ENCODE peak calls at places on chromosomes 2 and 18, in four cellular contexts. One of them, this sample, is unnamed.
A peak's percentile ranks its signal among the peaks of the same experiment; 100 is the strongest.

GRCh38 chr2:118667964-118668363 is 179.5 kb downstream of the EN1 start:
- DNase-seq in uterus: no peak
- DNase-seq in hepatocyte: no peak
- DNase-seq in tibial nerve: no peak
- DNase-seq in this sample: no peak

GRCh38 chr2:241007880-241008710 is 9.7 kb downstream of the SNED1 start:
- DNase-seq in hepatocyte: no peak
- DNase-seq in tibial nerve: peak; percentile 9
- DNase-seq in uterus: no peak
- DNase-seq in this sample: no peak

GRCh38 chr18:75346671-75347070 is 80.8 kb downstream of the SMIM21 start:
- DNase-seq in hepatocyte: no peak
- DNase-seq in uterus: no peak
- DNase-seq in tibial nerve: no peak
- DNase-seq in this sample: no peak

GRCh38 chr2:216392945-216393840 is 19.1 kb upstream of the SMARCAL1 start:
- DNase-seq in hepatocyte: no peak
- DNase-seq in tibial nerve: no peak
- DNase-seq in uterus: no peak
- DNase-seq in this sample: no peak

GRCh38 chr2:28300921-28301341 is 91.7 kb upstream of the FOSL2 start:
- DNase-seq in tibial nerve: no peak
- DNase-seq in hepatocyte: peak; percentile 72
- DNase-seq in uterus: no peak
- DNase-seq in this sample: no peak

GRCh38 chr2:44490726-44491125 is 129.0 kb downstream of the CAMKMT start:
- DNase-seq in tibial nerve: no peak
- DNase-seq in uterus: no peak
- DNase-seq in hepatocyte: no peak
- DNase-seq in this sample: no peak

GRCh38 chr2:57373530-57373929 is 673.1 kb upstream of the VRK2 start:
- DNase-seq in tibial nerve: no peak
- DNase-seq in hepatocyte: no peak
- DNase-seq in uterus: no peak
- DNase-seq in this sample: no peak

GRCh38 chr2:12502759-12503158 is 214.0 kb upstream of the TRIB2 start:
- DNase-seq in uterus: no peak
- DNase-seq in tibial nerve: no peak
- DNase-seq in hepatocyte: no peak
- DNase-seq in this sample: no peak

GRCh38 chr18:79485788-79486355 is 90.1 kb downstream of the NFATC1 start:
- DNase-seq in uterus: no peak
- DNase-seq in hepatocyte: peak; percentile 55
- DNase-seq in tibial nerve: no peak
- DNase-seq in this sample: no peak

GRCh38 chr2:97678217-97678762 is 8.8 kb downstream of the C2orf92 start:
- DNase-seq in uterus: no peak
- DNase-seq in tibial nerve: no peak
- DNase-seq in hepatocyte: no peak
- DNase-seq in this sample: no peak

GRCh38 chr2:170996316-170996715 is 67.3 kb downstream of the GORASP2 start:
- DNase-seq in tibial nerve: no peak
- DNase-seq in uterus: no peak
- DNase-seq in hepatocyte: no peak
- DNase-seq in this sample: no peak

GRCh38 chr2:128309341-128310093 is 9.2 kb downstream of the HS6ST1 start:
- DNase-seq in hepatocyte: peak; percentile 80
- DNase-seq in uterus: peak; percentile 54
- DNase-seq in tibial nerve: peak; percentile 56
- DNase-seq in this sample: peak; percentile 40

GRCh38 chr2:214201892-214202291 is 209.0 kb upstream of the VWC2L start:
- DNase-seq in tibial nerve: no peak
- DNase-seq in uterus: no peak
- DNase-seq in hepatocyte: no peak
- DNase-seq in this sample: no peak

GRCh38 chr2:214781226-214781625 is 28.3 kb downstream of the BARD1 start:
- DNase-seq in tibial nerve: no peak
- DNase-seq in hepatocyte: no peak
- DNase-seq in uterus: no peak
- DNase-seq in this sample: no peak

GRCh38 chr2:65952966-65953365 is 482.0 kb upstream of the MEIS1 start:
- DNase-seq in hepatocyte: no peak
- DNase-seq in uterus: no peak
- DNase-seq in tibial nerve: no peak
- DNase-seq in this sample: no peak

GRCh38 chr2:6986894-6987487 is 69.8 kb downstream of the RNF144A start:
- DNase-seq in hepatocyte: no peak
- DNase-seq in uterus: no peak
- DNase-seq in tibial nerve: no peak
- DNase-seq in this sample: no peak

GRCh38 chr18:7645756-7646155 is 78.6 kb downstream of the PTPRM start:
- DNase-seq in tibial nerve: no peak
- DNase-seq in uterus: no peak
- DNase-seq in hepatocyte: no peak
- DNase-seq in this sample: no peak

GRCh38 chr18:12302391-12303147 is 5.5 kb upstream of the TUBB6 start:
- DNase-seq in tibial nerve: no peak
- DNase-seq in uterus: no peak
- DNase-seq in hepatocyte: no peak
- DNase-seq in this sample: no peak

GRCh38 chr18:68426731-68427315 is 288.1 kb downstream of the TMX3 start:
- DNase-seq in tibial nerve: no peak
- DNase-seq in hepatocyte: no peak
- DNase-seq in uterus: no peak
- DNase-seq in this sample: no peak

GRCh38 chr18:79520473-79521390 is 125.0 kb downstream of the NFATC1 start:
- DNase-seq in hepatocyte: no peak
- DNase-seq in uterus: no peak
- DNase-seq in tibial nerve: no peak
- DNase-seq in this sample: no peak

GRCh38 chr2:127220102-127220806 is at the start of gene CYP27C1:
- DNase-seq in uterus: no peak
- DNase-seq in tibial nerve: no peak
- DNase-seq in hepatocyte: peak; percentile 54
- DNase-seq in this sample: no peak

GRCh38 chr2:234306426-234307173 is 190.3 kb downstream of the ARL4C start:
- DNase-seq in hepatocyte: no peak
- DNase-seq in tibial nerve: no peak
- DNase-seq in uterus: no peak
- DNase-seq in this sample: no peak

GRCh38 chr2:88733155-88733902 is 41.9 kb downstream of the RPIA start:
- DNase-seq in tibial nerve: no peak
- DNase-seq in uterus: no peak
- DNase-seq in hepatocyte: no peak
- DNase-seq in this sample: no peak

GRCh38 chr18:45998244-45998643 is 31.1 kb upstream of the EPG5 start:
- DNase-seq in uterus: no peak
- DNase-seq in hepatocyte: no peak
- DNase-seq in tibial nerve: no peak
- DNase-seq in this sample: no peak

GRCh38 chr2:218406209-218406948 is 6.7 kb downstream of the CTDSP1 start:
- DNase-seq in uterus: peak; percentile 98
- DNase-seq in tibial nerve: peak; percentile 95
- DNase-seq in hepatocyte: peak; percentile 99
- DNase-seq in this sample: peak; percentile 98
- H3K4me1 ChIP-seq in uterus: no peaks in the 10 kb centered on the region
- H3K4me1 ChIP-seq in tibial nerve: peaks cover 42% of the 10 kb centered on the region
- H3K4me1 ChIP-seq in hepatocyte: peaks cover 50% of the 10 kb centered on the region
- H3K4me1 ChIP-seq in this sample: peaks cover 45% of the 10 kb centered on the region

GRCh38 chr2:238066218-238066617 is 5.4 kb downstream of the SCLY start:
- DNase-seq in hepatocyte: no peak
- DNase-seq in tibial nerve: no peak
- DNase-seq in uterus: no peak
- DNase-seq in this sample: no peak

GRCh38 chr2:238064376-238064775 is 3.6 kb downstream of the SCLY start:
- DNase-seq in hepatocyte: peak; percentile 54
- DNase-seq in tibial nerve: no peak
- DNase-seq in uterus: no peak
- DNase-seq in this sample: no peak

GRCh38 chr2:238061310-238062202 is 755 bp downstream of the SCLY start:
- DNase-seq in uterus: peak; percentile 23
- DNase-seq in hepatocyte: peak; percentile 52
- DNase-seq in tibial nerve: no peak
- DNase-seq in this sample: no peak

GRCh38 chr2:238065447-238065846 is 4.6 kb downstream of the SCLY start:
- DNase-seq in uterus: no peak
- DNase-seq in tibial nerve: no peak
- DNase-seq in hepatocyte: no peak
- DNase-seq in this sample: no peak

GRCh38 chr2:238063414-238064189 is 2.8 kb downstream of the SCLY start:
- DNase-seq in uterus: no peak
- DNase-seq in tibial nerve: no peak
- DNase-seq in hepatocyte: no peak
- DNase-seq in this sample: no peak
- H3K27ac ChIP-seq in uterus: no peak overlapping the region
- H3K27ac ChIP-seq in tibial nerve: no peak overlapping the region
- H3K27ac ChIP-seq in hepatocyte: peak overlapping the region; percentile 47
- H3K27ac ChIP-seq in this sample: no peak overlapping the region

DNA sequence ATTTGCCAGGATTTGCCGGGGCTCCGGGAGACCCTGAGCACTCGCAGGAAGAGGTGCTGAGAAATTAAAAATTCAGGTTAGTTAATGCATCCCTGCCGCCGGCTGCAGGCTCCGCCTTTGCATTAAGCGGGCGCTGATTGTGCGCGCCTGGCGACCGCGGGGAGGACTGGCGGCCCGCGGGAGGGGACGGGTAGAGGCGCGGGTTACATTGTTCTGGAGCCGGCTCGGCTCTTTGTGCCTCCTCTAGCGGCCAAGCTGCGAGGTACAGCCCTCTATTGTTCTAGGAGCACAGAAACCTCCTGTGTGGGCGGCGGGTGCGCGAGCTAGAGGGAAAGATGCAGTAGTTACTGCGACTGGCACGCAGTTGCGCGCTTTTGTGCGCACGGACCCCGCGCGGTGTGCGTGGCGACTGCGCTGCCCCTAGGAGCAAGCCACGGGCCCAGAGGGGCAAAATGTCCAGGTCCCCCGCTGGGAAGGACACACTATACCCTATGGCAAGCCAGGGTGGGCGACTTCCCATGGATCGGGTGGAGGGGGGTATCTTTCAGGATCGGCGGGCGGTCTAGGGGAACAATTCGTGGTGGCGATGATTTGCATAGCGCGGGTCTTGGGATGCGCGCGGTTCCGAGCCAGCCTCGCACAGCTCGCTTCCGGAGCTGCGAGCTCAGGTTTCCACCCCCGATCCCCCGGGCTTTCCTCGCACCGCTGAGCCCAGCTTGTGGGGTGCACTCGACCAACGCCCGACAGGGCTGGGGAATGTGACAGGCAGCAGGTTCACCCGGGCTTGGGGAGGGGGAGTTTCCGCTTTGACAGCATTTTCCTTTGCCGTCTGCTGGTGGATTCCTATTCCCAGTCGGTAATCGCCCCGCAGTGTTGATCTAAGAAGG is 2.9 kb downstream of the ONECUT2 start:
- DNase-seq in uterus: no peak
- DNase-seq in tibial nerve: no peak
- DNase-seq in hepatocyte: peak; percentile 83
- DNase-seq in this sample: peak; percentile 76
- H3K4me3 ChIP-seq in uterus: no peak overlapping the region
- H3K4me3 ChIP-seq in tibial nerve: no peak overlapping the region
- H3K4me3 ChIP-seq in hepatocyte: peak overlapping the region; percentile 21
- H3K4me3 ChIP-seq in this sample: no peak overlapping the region

GRCh38 chr2:160399880-160400279 is 93.7 kb downstream of the RBMS1 start:
- DNase-seq in uterus: no peak
- DNase-seq in tibial nerve: no peak
- DNase-seq in hepatocyte: no peak
- DNase-seq in this sample: no peak
- H3K4me1 ChIP-seq in uterus: peaks cover 10% of the 10 kb centered on the region
- H3K4me1 ChIP-seq in tibial nerve: peaks cover 54% of the 10 kb centered on the region
- H3K4me1 ChIP-seq in hepatocyte: peaks cover 47% of the 10 kb centered on the region
- H3K4me1 ChIP-seq in this sample: peaks cover 85% of the 10 kb centered on the region